ENCODE peak calls at places on chromosomes 12 and 14, in nine cellular contexts. G is NCI-H146; R is HFFc6; E is activated CD8-positive, alpha-beta memory T cell treated with anti-CD3 and anti-CD28 coated beads, Interleukin-2, amount 10 ng/mL, durations not matched to agents 7 days and 5 days; Y is GM23248; P is smooth muscle cell of the brain vasculature; I is globus pallidus; U is GM13976; M is Calu3. L is an unnamed sample.

GRCh38 chr12:13101854-13102375 is 1.6 kb downstream of the GSG1 start:
- DNase-seq in G (no peak), R (peak), E (no peak), Y (peak), P (no peak), I (peak), U (no peak), M (peak), L (peak)

GRCh38 chr14:56754966-56755365 is 55.3 kb downstream of the OTX2 start:
- DNase-seq in G (peak), R (no peak), E (no peak), Y (no peak), P (no peak), I (no peak), U (no peak), M (no peak), L (no peak)

GRCh38 chr12:49776858-49777257 is 35.5 kb downstream of the TMBIM6 start:
- DNase-seq in G (no peak), R (no peak), E (no peak), Y (no peak), P (no peak), I (no peak), U (no peak), M (no peak), L (no peak)

GRCh38 chr12:108271951-108272729 is 67.0 kb downstream of the CMKLR1 start:
- DNase-seq in G (no peak), R (no peak), E (no peak), Y (no peak), P (no peak), I (no peak), U (no peak), M (no peak), L (no peak)

GRCh38 chr12:22039361-22039760 is 6.7 kb upstream of the CMAS start:
- DNase-seq in G (no peak), R (no peak), E (no peak), Y (no peak), P (no peak), I (no peak), U (no peak), M (no peak), L (no peak)

GRCh38 chr12:30329281-30329680 is 366.4 kb downstream of the IPO8 start:
- DNase-seq in G (no peak), R (no peak), E (no peak), Y (no peak), P (no peak), I (no peak), U (no peak), M (no peak), L (peak)

GRCh38 chr14:57943038-57943437 is 77.1 kb upstream of the SLC35F4 start:
- DNase-seq in G (no peak), R (no peak), E (no peak), Y (no peak), P (no peak), I (no peak), U (no peak), M (no peak), L (no peak)

GRCh38 chr14:94601961-94602391 is 10.2 kb upstream of the SERPINA3 start:
- DNase-seq in G (no peak), R (no peak), E (no peak), Y (peak), P (peak), I (peak), U (no peak), M (peak), L (peak)

GRCh38 chr14:74474376-74474775 is 18.7 kb downstream of the NPC2 start:
- DNase-seq in G (no peak), R (no peak), E (no peak), Y (peak), P (no peak), I (no peak), U (no peak), M (no peak), L (no peak)

GRCh38 chr12:47820631-47821345 is 1.1 kb upstream of the HDAC7 start:
- DNase-seq in G (peak), R (peak), E (no peak), Y (peak), P (peak), I (no peak), U (no peak), M (peak), L (peak)

GRCh38 chr14:73248294-73248868 is 11.1 kb downstream of the PAPLN start:
- DNase-seq in G (no peak), R (peak), E (peak), Y (peak), P (no peak), I (no peak), U (no peak), M (no peak), L (peak)

L was measured in EL.